ENCODE peak calls at places on chromosomes 5 and 9, in five cellular contexts. C, G, X, D and I are unnamed samples.

GRCh38 chr5:154367101-154367500 is 78.7 kb upstream of the SAP30L start:
- DNase-seq in X (peak), D (peak), G (no peak), C (no peak), I (no peak)

GRCh38 chr9:70578720-70579119 is 164.3 kb upstream of the KLF9 start:
- DNase-seq in G (no peak), X (no peak), D (no peak), C (peak), I (no peak)

GRCh38 chr5:160496784-160497183 is 75.1 kb downstream of the PTTG1 start:
- DNase-seq in G (no peak), X (no peak), D (no peak), C (no peak), I (no peak)

GRCh38 chr9:95091971-95092320 is 225.6 kb downstream of the FANCC start:
- DNase-seq in D (peak), G (no peak), X (peak), C (no peak), I (no peak)

GRCh38 chr5:6405591-6405990 is 27.2 kb upstream of the MED10 start:
- DNase-seq in D (no peak), G (no peak), X (no peak), C (no peak), I (no peak)

GRCh38 chr5:168328804-168329203 is 37.4 kb downstream of the WWC1 start:
- DNase-seq in D (no peak), G (no peak), C (peak), X (no peak), I (no peak)

GRCh38 chr5:103973669-103974068 is 411.1 kb upstream of the NUDT12 start:
- DNase-seq in G (no peak), X (peak), C (peak), D (no peak), I (no peak)

GRCh38 chr9:34493972-34494535 is 28.7 kb downstream of the ENHO start:
- DNase-seq in C (peak), D (peak), G (no peak), X (peak), I (no peak)

GRCh38 chr9:14343948-14344547 is 30.1 kb upstream of the NFIB start:
- DNase-seq in G (no peak), X (peak), D (no peak), C (peak), I (no peak)

GRCh38 chr5:30994926-30995325 is 198.6 kb upstream of the CDH6 start:
- DNase-seq in D (no peak), G (no peak), C (no peak), X (no peak), I (peak)

GRCh38 chr9:134760750-134761420 is 119.3 kb downstream of the COL5A1 start:
- DNase-seq in X (no peak), C (no peak), G (no peak), D (no peak), I (no peak)

GRCh38 chr5:33401482-33402390 is 39.0 kb upstream of the TARS1 start:
- DNase-seq in X (peak), D (peak), C (no peak), G (no peak), I (no peak)

GRCh38 chr9:121269030-121269887 is 1.3 kb downstream of the GSN start:
- DNase-seq in G (no peak), C (peak), D (peak), X (no peak), I (no peak)

GRCh38 chr5:171710451-171711024 is 75.1 kb upstream of the SMIM23 start:
- DNase-seq in D (no peak), X (no peak), G (no peak), C (no peak), I (no peak)

GRCh38 chr9:132498811-132499210 is 83.6 kb upstream of the BARHL1 start:
- DNase-seq in G (no peak), D (peak), X (no peak), C (peak), I (no peak)

GRCh38 chr5:54743581-54743980 is 226.0 kb downstream of the SNX18 start:
- DNase-seq in G (no peak), D (peak), X (no peak), C (peak), I (no peak)

GRCh38 chr9:119951090-119951489 is 581.9 kb upstream of the BRINP1 start:
- DNase-seq in D (peak), C (peak), X (no peak), G (no peak), I (no peak)

DNA sequence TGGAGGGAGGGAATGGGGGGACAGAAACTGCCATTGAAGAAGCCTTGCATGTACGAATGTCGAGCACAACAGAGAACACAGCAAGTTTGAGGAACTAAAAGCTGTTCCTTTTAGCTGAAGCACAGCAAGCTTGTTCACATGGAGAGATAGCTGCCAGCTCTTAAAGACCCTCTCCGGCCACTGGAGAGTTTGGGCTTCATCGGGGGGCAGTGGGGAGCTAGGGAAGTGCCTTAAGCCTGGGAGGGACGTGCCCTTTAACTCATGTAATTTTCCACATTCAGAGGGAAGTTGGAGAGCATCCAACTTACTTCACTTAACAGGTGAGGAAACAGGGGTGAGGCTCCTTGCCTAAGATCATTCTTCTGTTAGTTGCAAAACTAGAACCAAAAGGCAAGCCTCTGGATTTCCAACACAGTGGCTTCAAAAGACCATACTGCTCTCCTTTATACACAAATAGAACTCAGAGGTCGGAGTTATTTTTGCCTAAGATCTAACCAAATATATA is 2.3 kb upstream of the CYFIP2 start:
- DNase-seq in X (peak), G (no peak), C (no peak), D (no peak), I (no peak)
- H3K4me3 ChIP-seq in X (no peak), G (no peak), C (no peak), D (no peak), I (no peak)

GRCh38 chr5:3200356-3200755 is 395.3 kb upstream of the IRX1 start:
- DNase-seq in D (no peak), X (no peak), G (no peak), C (no peak), I (no peak)
- H3K4me3 ChIP-seq in D (no peak), X (no peak), G (no peak), C (no peak), I (no peak)

GRCh38 chr9:86943223-86943870 is 4.0 kb downstream of the GAS1 start:
- DNase-seq in D (no peak), G (no peak), X (no peak), C (peak), I (no peak)
- H3K4me3 ChIP-seq in D (no peak), G (no peak), X (no peak), C (peak), I (no peak)

GRCh38 chr9:893115-893514 is 51.6 kb downstream of the DMRT1 start:
- DNase-seq in G (no peak), D (no peak), C (no peak), X (no peak), I (no peak)

GRCh38 chr9:899440-900184 is 58.1 kb downstream of the DMRT1 start:
- DNase-seq in G (no peak), C (peak), D (no peak), X (no peak), I (no peak)

GRCh38 chr9:892123-892522 is 50.6 kb downstream of the DMRT1 start:
- DNase-seq in D (no peak), G (no peak), X (peak), C (peak), I (no peak)

DNA sequence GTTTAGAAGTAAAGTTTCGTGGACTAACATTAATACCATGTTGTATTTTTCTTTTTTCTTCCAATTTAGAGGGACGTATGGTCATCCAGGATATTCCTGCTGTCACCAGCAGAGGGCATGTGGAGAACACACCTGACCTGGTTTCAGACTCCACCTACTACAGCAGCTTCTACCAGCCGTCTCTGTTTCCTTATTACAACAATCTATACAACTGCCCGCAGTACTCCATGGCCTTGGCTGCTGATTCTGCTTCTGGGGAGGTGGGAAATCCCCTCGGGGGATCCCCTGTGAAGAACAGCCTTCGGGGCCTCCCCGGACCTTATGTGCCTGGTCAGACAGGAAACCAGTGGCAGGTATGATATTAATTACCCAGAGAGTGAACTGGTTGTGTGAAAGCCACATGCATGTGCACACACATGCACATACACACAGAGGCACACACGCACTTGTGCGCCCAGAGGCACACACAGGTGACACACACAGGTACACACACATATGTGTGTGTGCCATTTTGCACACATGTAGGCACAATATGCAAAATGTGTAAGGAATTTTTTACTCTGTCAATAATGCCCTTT is 52.4 kb downstream of the DMRT1 start:
- DNase-seq in X (peak), G (peak), D (peak), C (peak), I (peak)
- H3K4me3 ChIP-seq in X (no peak), G (peak), D (no peak), C (no peak), I (no peak)

GRCh38 chr5:178995341-178995690 is 196 bp upstream of the GRM6 start:
- DNase-seq in C (no peak), G (no peak), X (no peak), D (no peak), I (no peak)
- H3K4me3 ChIP-seq in C (peak), G (no peak), X (no peak), D (no peak), I (no peak)

GRCh38 chr9:108484468-108484867 is 371.3 kb downstream of the ACTL7B start:
- DNase-seq in G (no peak), X (peak), C (no peak), D (no peak), I (no peak)

GRCh38 chr9:108479989-108480652 is 375.7 kb downstream of the ACTL7B start:
- DNase-seq in D (no peak), G (no peak), X (no peak), C (no peak), I (no peak)

GRCh38 chr9:108478871-108479332 is 376.9 kb downstream of the ACTL7B start:
- DNase-seq in D (peak), X (peak), G (no peak), C (no peak), I (no peak)

GRCh38 chr9:108486791-108487190 is 369.0 kb downstream of the ACTL7B start:
- DNase-seq in X (peak), G (no peak), D (peak), C (no peak), I (no peak)

GRCh38 chr9:108483676-108484075 is 372.1 kb downstream of the ACTL7B start:
- DNase-seq in D (no peak), G (no peak), C (no peak), X (no peak), I (no peak)
- H3K4me3 ChIP-seq in D (no peak), G (no peak), C (no peak), X (no peak), I (no peak)

DNA sequence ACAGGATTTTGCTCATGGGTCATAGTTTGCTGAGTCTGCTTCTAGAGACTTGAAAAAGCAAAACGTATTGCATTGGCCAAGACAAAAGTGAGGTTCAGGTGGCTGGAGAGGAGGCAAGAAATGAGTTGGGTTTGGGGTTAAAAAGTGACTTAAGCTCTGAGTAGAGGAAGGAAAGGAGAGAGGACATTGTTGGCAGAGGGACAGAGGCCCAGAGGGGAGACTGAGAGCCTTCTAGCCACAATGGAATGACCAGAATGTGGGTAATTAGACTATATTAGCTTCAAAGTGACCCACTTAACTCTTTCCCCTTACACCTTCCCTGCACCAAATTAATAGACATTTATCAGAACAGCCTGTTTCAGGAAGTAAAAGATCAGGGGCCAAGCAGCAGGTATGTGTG is 188.4 kb downstream of the ZNF462 start:
- DNase-seq in G (no peak), D (peak), C (no peak), X (no peak), I (no peak)
- H3K4me3 ChIP-seq in G (no peak), D (no peak), C (no peak), X (no peak), I (no peak)